ENCODE peak calls at places on chromosomes 16 and 17, in six cellular contexts. K, I, X, D, H and F are unnamed samples.

GRCh38 chr16:23807028-23807427 is 28.8 kb upstream of the PRKCB start:
- DNase-seq in K (peak), I (no peak), X (no peak), D (no peak), H (no peak), F (no peak)

GRCh38 chr17:73553311-73553710 is 90.9 kb downstream of the SDK2 start:
- DNase-seq in K (no peak), I (no peak), X (no peak), D (no peak), H (no peak), F (no peak)

GRCh38 chr17:71085238-71086033 is 916.1 kb downstream of the KCNJ2 start:
- DNase-seq in K (peak), I (peak), X (no peak), D (peak), H (peak), F (no peak)

GRCh38 chr16:55495616-55496289 is 13.1 kb upstream of the LPCAT2 start:
- DNase-seq in K (no peak), I (no peak), X (no peak), D (peak), H (no peak), F (no peak)

GRCh38 chr17:21214777-21215541 is 998 bp upstream of the TMEM11 start:
- DNase-seq in K (peak), I (no peak), X (peak), D (peak), H (no peak), F (no peak)

GRCh38 chr17:10200645-10201044 is 2.2 kb upstream of the GAS7 start:
- DNase-seq in K (no peak), I (no peak), X (no peak), D (no peak), H (no peak), F (no peak)

GRCh38 chr16:84084570-84085270 is 32.0 kb downstream of the MBTPS1 start:
- DNase-seq in K (peak), I (peak), X (peak), D (peak), H (peak), F (peak)

GRCh38 chr16:4176794-4177438 is 60.7 kb upstream of the ADCY9 start:
- DNase-seq in K (peak), I (peak), X (no peak), D (peak), H (no peak), F (peak)

GRCh38 chr17:4327638-4328037 is 38.8 kb downstream of the UBE2G1 start:
- DNase-seq in K (no peak), I (peak), X (no peak), D (peak), H (no peak), F (no peak)

GRCh38 chr17:56812971-56813388 is 20.7 kb downstream of the C17orf67 start:
- DNase-seq in K (no peak), I (no peak), X (no peak), D (no peak), H (no peak), F (peak)

GRCh38 chr17:38550661-38551060 is 55.1 kb downstream of the SRCIN1 start:
- DNase-seq in K (no peak), I (peak), X (peak), D (peak), H (no peak), F (no peak)

GRCh38 chr16:50601341-50601740 is 53.1 kb downstream of the NKD1 start:
- DNase-seq in K (no peak), I (no peak), X (no peak), D (no peak), H (no peak), F (no peak)

GRCh38 chr17:78716814-78717393 is 65.2 kb downstream of the CYTH1 start:
- DNase-seq in K (no peak), I (no peak), X (peak), D (peak), H (peak), F (peak)

GRCh38 chr16:13291934-13292333 is 390.5 kb downstream of the SHISA9 start:
- DNase-seq in K (no peak), I (no peak), X (no peak), D (no peak), H (no peak), F (no peak)

GRCh38 chr17:19410875-19411291 is at the start of gene RNF112:
- DNase-seq in K (no peak), I (peak), X (no peak), D (peak), H (no peak), F (peak)

GRCh38 chr16:30183961-30184429 is 593 bp downstream of the CORO1A start:
- DNase-seq in K (peak), I (no peak), X (peak), D (no peak), H (no peak), F (no peak)

GRCh38 chr17:31537558-31537957 is 146.1 kb downstream of the RAB11FIP4 start:
- DNase-seq in K (no peak), I (no peak), X (no peak), D (peak), H (no peak), F (no peak)

GRCh38 chr17:73791121-73791520 is 146.9 kb upstream of the SDK2 start:
- DNase-seq in K (no peak), I (no peak), X (no peak), D (no peak), H (no peak), F (no peak)

GRCh38 chr16:46519063-46519462 is 102.1 kb downstream of the SHCBP1 start:
- DNase-seq in K (no peak), I (no peak), X (no peak), D (no peak), H (no peak), F (no peak)

GRCh38 chr17:82013772-82014321 is 8.8 kb downstream of the CENPX start:
- DNase-seq in K (no peak), I (no peak), X (peak), D (no peak), H (no peak), F (no peak)

GRCh38 chr17:74354123-74354522 is 7.5 kb downstream of the BTBD17 start:
- DNase-seq in K (peak), I (peak), X (no peak), D (peak), H (no peak), F (no peak)

GRCh38 chr17:61809816-61810392 is 53.4 kb downstream of the BRIP1 start:
- DNase-seq in K (peak), I (no peak), X (no peak), D (peak), H (no peak), F (peak)

GRCh38 chr17:35011671-35012216 is 31.4 kb downstream of the LIG3 start:
- DNase-seq in K (no peak), I (no peak), X (no peak), D (no peak), H (no peak), F (no peak)

GRCh38 chr16:72480926-72481325 is 309.0 kb upstream of the PMFBP1 start:
- DNase-seq in K (no peak), I (no peak), X (no peak), D (peak), H (no peak), F (no peak)

GRCh38 chr16:1181715-1182671 is 29.1 kb downstream of the CACNA1H start:
- DNase-seq in K (no peak), I (peak), X (peak), D (peak), H (no peak), F (no peak)

GRCh38 chr16:56451753-56452689 is 667 bp downstream of the OGFOD1 start:
- DNase-seq in K (no peak), I (peak), X (peak), D (peak), H (peak), F (peak)

GRCh38 chr16:85416267-85417109 is 196.6 kb upstream of the GSE1 start:
- DNase-seq in K (peak), I (peak), X (peak), D (peak), H (no peak), F (peak)

GRCh38 chr17:149897-150575 is 12.7 kb downstream of the SCGB1C2 start:
- DNase-seq in K (no peak), I (peak), X (no peak), D (no peak), H (no peak), F (no peak)

GRCh38 chr17:38421871-38422819 is 6.1 kb upstream of the ARHGAP23 start:
- DNase-seq in K (no peak), I (no peak), X (no peak), D (no peak), H (no peak), F (no peak)

GRCh38 chr16:303760-304505 is 21.0 kb downstream of the PDIA2 start:
- DNase-seq in K (peak), I (no peak), X (no peak), D (no peak), H (no peak), F (no peak)

GRCh38 chr16:68744744-68745280 is 7.7 kb downstream of the CDH1 start:
- DNase-seq in K (no peak), I (no peak), X (no peak), D (no peak), H (peak), F (peak)